ENCODE peak calls at places on chromosome 10, in ten cellular contexts. Q is PC-3, H is neural progenitor cell, F is H9, B is HCT116, T is GM23248, X is fibroblast of lung, E is neuronal stem cell, L is IMR-90, N is GM12878. R is an unnamed sample. For H3K27me3, the result is how much of the 10 kb centered on the place peaks cover.

GRCh38 chr10:109886788-109887155 is 36.5 kb downstream of the XPNPEP1 start:
- DNase-seq in Q (no peak), L (peak), X (no peak), F (peak), T (no peak), B (no peak), N (no peak), H (no peak), E (no peak), R (no peak)

GRCh38 chr10:49488056-49488455 is 50.9 kb downstream of the ERCC6 start:
- DNase-seq in L (no peak), Q (no peak), T (no peak), N (no peak), B (no peak), E (no peak), H (no peak), X (no peak), F (no peak), R (no peak)

GRCh38 chr10:97684866-97685394 is 2.1 kb downstream of the AVPI1 start:
- DNase-seq in L (peak), H (no peak), N (no peak), E (no peak), B (no peak), F (no peak), T (peak), X (no peak), Q (peak), R (no peak)

GRCh38 chr10:103192089-103192450 is 1.0 kb downstream of the NT5C2 start:
- DNase-seq in L (no peak), N (no peak), F (no peak), T (peak), Q (no peak), B (no peak), X (no peak), H (no peak), E (no peak), R (peak)

GRCh38 chr10:101840102-101840684 is 3.4 kb downstream of the KCNIP2 start:
- DNase-seq in N (no peak), Q (no peak), L (no peak), F (peak), X (no peak), T (peak), E (no peak), B (no peak), H (peak), R (peak)

GRCh38 chr10:93752761-93753160 is 5.0 kb upstream of the LGI1 start:
- DNase-seq in L (peak), B (peak), X (peak), Q (peak), N (no peak), H (peak), E (no peak), F (no peak), T (peak), R (no peak)

GRCh38 chr10:36489928-36490279 is 635.5 kb upstream of the ANKRD30A start:
- DNase-seq in H (no peak), X (peak), B (no peak), F (no peak), Q (peak), T (peak), N (no peak), E (no peak), L (peak), R (peak)

GRCh38 chr10:110498982-110499795 is 1.5 kb downstream of the DUSP5 start:
- DNase-seq in B (no peak), N (peak), L (peak), X (peak), F (peak), E (no peak), Q (peak), H (peak), T (peak), R (peak)

GRCh38 chr10:109592391-109592790 is 330.9 kb downstream of the XPNPEP1 start:
- DNase-seq in B (no peak), T (peak), H (no peak), X (no peak), N (no peak), Q (peak), E (no peak), L (no peak), F (no peak), R (no peak)

GRCh38 chr10:4427524-4427923 is 398.5 kb upstream of the AKR1E2 start:
- DNase-seq in X (no peak), F (no peak), N (no peak), E (no peak), T (peak), Q (no peak), H (no peak), B (no peak), L (no peak), R (no peak)

GRCh38 chr10:36778600-36778999 is 346.8 kb upstream of the ANKRD30A start:
- DNase-seq in X (no peak), N (no peak), E (no peak), F (no peak), L (no peak), B (no peak), H (no peak), Q (peak), T (no peak), R (no peak)

GRCh38 chr10:114801411-114801813 is 20.2 kb upstream of the FHIP2A start:
- DNase-seq in Q (no peak), L (no peak), E (no peak), H (no peak), T (no peak), N (no peak), X (no peak), B (no peak), F (no peak), R (no peak)

GRCh38 chr10:60960031-60960430 is 16.0 kb upstream of the RHOBTB1 start:
- DNase-seq in H (no peak), F (no peak), N (no peak), Q (no peak), T (no peak), E (no peak), L (no peak), X (no peak), B (no peak), R (no peak)

GRCh38 chr10:60957667-60958221 is 13.8 kb upstream of the RHOBTB1 start:
- DNase-seq in Q (no peak), F (no peak), T (no peak), B (no peak), N (no peak), X (no peak), E (no peak), L (no peak), H (no peak), R (no peak)

GRCh38 chr10:60960913-60961312 is 16.9 kb upstream of the RHOBTB1 start:
- DNase-seq in L (no peak), X (no peak), F (no peak), E (no peak), Q (no peak), T (no peak), H (no peak), B (no peak), N (no peak), R (no peak)

GRCh38 chr10:60955957-60956425 is 12.0 kb upstream of the RHOBTB1 start:
- DNase-seq in F (no peak), B (no peak), E (no peak), H (no peak), N (no peak), Q (peak), L (peak), X (peak), T (peak), R (no peak)

GRCh38 chr10:60958892-60959601 is 15.1 kb upstream of the RHOBTB1 start:
- DNase-seq in L (peak), X (peak), H (no peak), B (no peak), N (no peak), T (peak), F (no peak), E (no peak), Q (peak), R (no peak)
- H2AFZ ChIP-seq in L (no peak), X (peak), H (peak), B (no peak), N (no peak), T (peak), F (no peak), E (no peak), Q (no peak), R (no peak)

DNA sequence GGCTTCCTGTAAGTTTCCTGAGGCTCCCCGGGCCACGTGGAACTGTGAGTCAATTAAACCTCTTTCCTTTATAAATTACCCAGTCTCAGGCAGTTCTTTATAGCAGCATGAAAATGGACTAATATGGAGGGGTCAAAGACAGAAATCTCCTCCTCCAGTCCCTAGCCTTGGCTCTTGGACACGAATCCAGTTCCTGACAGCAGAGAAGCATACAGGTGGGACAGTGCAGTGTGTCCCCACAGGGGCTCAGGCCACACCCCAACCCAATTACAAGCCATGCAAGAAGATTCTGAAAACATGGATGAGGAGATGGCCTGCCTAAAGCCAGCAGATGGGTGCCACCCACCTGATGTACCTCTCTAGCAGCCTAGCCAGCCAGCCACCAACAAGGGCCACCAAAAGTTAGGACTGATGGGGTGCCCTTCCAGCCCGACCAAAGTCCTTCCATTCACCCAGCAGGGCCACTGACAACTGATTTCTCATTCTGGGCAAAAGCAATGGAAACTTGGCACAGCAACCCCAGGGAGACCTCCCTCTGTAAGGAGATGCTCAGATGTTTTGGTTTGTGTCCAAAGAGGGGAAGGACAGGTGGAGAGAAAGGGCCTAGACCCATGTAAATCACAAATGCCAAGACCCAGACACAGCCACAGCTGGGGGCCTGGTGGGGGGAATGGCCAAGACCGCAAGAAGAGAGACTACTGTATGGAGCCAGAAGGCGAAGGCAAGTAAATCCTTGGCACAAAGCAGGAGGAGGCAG is 13.7 kb downstream of the GPRIN2 start:
- DNase-seq in H (no peak), E (no peak), N (no peak), L (no peak), X (no peak), Q (no peak), F (no peak), T (no peak), B (no peak), R (no peak)
- H3K27me3 ChIP-seq in H (under half), E (under half), N (under half), L (under half), X (under half), Q (under half), F (under half), T (under half), B (under half), R (under half)

GRCh38 chr10:43138757-43139241 is 554 bp downstream of the CSGALNACT2 start:
- DNase-seq in H (no peak), B (no peak), X (peak), E (no peak), F (no peak), N (no peak), T (peak), L (peak), Q (peak), R (peak)

GRCh38 chr10:43137701-43137970 is 609 bp upstream of the CSGALNACT2 start:
- DNase-seq in F (no peak), L (peak), Q (peak), T (peak), X (peak), N (no peak), B (no peak), H (peak), E (peak), R (no peak)

GRCh38 chr10:43141421-43141820 is 3.2 kb downstream of the CSGALNACT2 start:
- DNase-seq in F (no peak), X (no peak), H (no peak), L (no peak), N (no peak), T (no peak), Q (no peak), B (no peak), E (no peak), R (no peak)

GRCh38 chr10:43137971-43138756 is at the start of gene CSGALNACT2:
- DNase-seq in H (peak), X (peak), F (peak), Q (peak), N (no peak), B (peak), E (peak), T (peak), L (peak), R (peak)

DNA sequence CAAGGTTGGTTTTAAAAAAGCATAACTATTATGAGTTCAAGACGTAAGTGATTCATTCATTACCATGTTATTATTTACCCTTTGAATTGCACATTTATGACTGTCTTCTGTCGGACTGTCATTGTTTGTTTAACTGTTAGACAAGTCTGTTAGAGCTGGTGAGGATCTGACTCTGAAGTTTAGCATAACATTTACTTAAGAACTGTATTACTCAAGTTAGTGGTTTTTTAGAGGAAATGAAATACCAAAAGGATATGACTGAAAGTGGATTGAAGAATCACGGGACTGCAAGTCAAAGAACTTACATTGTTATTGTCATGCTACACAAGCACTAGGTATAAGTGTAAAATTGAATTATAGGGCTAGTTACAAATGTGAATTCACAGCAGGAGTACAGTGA is 2.2 kb downstream of the CSGALNACT2 start:
- DNase-seq in N (no peak), X (peak), B (no peak), L (peak), F (no peak), H (no peak), Q (peak), E (no peak), T (peak), R (no peak)
- H3K9ac ChIP-seq in N (no peak), X (no peak), B (no peak), L (no peak), F (no peak), H (no peak), Q (no peak), E (no peak), T (no peak), R (no peak)

DNA sequence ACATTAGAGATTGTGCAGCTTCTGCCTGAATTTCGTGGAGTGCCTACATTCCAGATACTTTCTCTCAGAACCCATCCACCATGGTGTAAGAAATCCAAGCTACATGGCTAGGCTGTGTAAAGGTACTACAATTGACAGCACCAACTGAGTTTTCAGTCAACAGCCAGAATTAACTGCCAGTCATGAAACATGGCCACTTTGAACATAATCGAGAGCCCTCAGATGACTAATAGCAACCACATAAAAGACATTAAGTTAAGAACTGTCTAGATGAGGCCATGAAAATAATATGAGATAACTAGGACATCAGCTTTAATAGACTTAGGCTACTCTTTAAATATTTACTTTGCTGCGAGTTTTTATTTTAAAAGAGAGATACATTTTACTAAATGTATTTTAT is 1106.8 kb upstream of the LRRTM3 start:
- DNase-seq in E (no peak), X (no peak), F (no peak), H (no peak), L (no peak), Q (no peak), T (no peak), N (no peak), B (no peak), R (no peak)
- H2AFZ ChIP-seq in E (no peak), X (no peak), F (no peak), H (no peak), L (no peak), Q (no peak), T (no peak), N (no peak), B (no peak), R (peak)

GRCh38 chr10:16193241-16193640 is 243.6 kb upstream of the PTER start:
- DNase-seq in X (no peak), F (no peak), N (no peak), B (no peak), Q (no peak), H (no peak), L (no peak), T (no peak), E (no peak), R (no peak)
- H3K27me3 ChIP-seq in X (under half), F (under half), N (under half), B (under half), Q (under half), H (under half), L (under half), T (under half), E (under half), R (under half)

DNA sequence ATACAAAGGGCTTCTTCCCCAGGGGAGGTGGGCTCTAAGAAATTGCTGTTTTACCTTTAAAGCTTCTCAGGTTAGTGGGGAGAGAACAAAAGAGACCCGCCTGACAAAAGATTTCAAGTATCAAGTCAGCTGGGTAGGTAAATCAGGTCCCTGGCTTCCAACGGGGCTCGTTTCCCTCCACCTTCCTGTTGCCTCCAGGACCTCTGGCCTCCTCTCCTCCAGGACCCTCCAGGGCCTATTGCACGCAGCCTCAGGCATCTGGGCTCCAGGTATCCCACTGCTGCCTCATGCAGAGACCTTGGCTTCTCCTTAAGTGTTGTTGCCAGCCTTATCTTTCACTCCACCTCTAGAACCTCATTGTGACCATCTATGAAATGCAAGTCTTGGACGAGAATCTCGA is 2.9 kb downstream of the BNIP3 start:
- DNase-seq in X (no peak), T (no peak), L (no peak), F (no peak), B (no peak), H (no peak), E (no peak), N (no peak), Q (no peak), R (no peak)
- H3K9ac ChIP-seq in X (no peak), T (peak), L (peak), F (no peak), B (no peak), H (no peak), E (no peak), N (peak), Q (no peak), R (no peak)

GRCh38 chr10:91220194-91220953 is at the start of gene PCGF5:
- DNase-seq in F (peak), T (peak), Q (peak), B (peak), H (peak), L (peak), N (no peak), X (peak), E (peak), R (peak)

GRCh38 chr10:91215384-91215783 is 5.1 kb upstream of the PCGF5 start:
- DNase-seq in N (no peak), Q (no peak), F (no peak), H (no peak), L (no peak), T (no peak), E (no peak), B (no peak), X (no peak), R (no peak)

GRCh38 chr10:91219371-91220193 is 881 bp upstream of the PCGF5 start:
- DNase-seq in Q (no peak), N (no peak), B (no peak), E (no peak), L (peak), X (no peak), F (no peak), H (no peak), T (no peak), R (no peak)

GRCh38 chr10:91226093-91226492 is 5.6 kb downstream of the PCGF5 start:
- DNase-seq in Q (no peak), X (no peak), E (no peak), B (no peak), H (no peak), N (no peak), T (no peak), F (no peak), L (no peak), R (no peak)

GRCh38 chr10:91220954-91221696 is 662 bp downstream of the PCGF5 start:
- DNase-seq in X (peak), T (peak), F (peak), E (no peak), Q (peak), N (no peak), L (peak), H (peak), B (no peak), R (peak)
- H2AFZ ChIP-seq in X (peak), T (peak), F (no peak), E (peak), Q (peak), N (peak), L (peak), H (peak), B (no peak), R (no peak)

DNA sequence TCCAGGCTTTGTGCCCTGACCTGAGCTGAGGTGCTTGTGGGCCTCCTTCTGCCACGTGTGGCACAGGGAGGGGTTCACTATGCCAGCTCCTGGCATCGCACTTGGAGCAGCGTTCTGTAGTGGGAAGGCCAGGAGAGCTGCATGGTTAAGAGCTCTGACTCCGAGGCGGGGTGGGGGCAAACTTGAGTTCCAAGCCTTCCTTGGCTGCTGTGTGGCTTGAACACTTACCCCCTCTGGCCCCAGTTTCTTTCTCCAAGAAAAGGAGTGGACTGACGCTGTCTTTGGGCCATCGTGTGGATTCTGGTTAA is 80.2 kb downstream of the C10orf105 start:
- DNase-seq in F (no peak), X (no peak), L (no peak), N (no peak), E (no peak), H (no peak), T (no peak), Q (no peak), B (no peak), R (no peak)
- H3K27me3 ChIP-seq in F (under half), X (under half), L (half or more), N (under half), E (under half), H (under half), T (under half), Q (under half), B (under half), R (under half)

GRCh38 chr10:77560471-77560870 is 77.1 kb downstream of the KCNMA1 start:
- DNase-seq in B (no peak), T (no peak), H (no peak), Q (no peak), N (no peak), F (no peak), L (no peak), X (no peak), E (no peak), R (no peak)
- H3K9ac ChIP-seq in B (no peak), T (no peak), H (no peak), Q (no peak), N (no peak), F (no peak), L (no peak), X (no peak), E (no peak), R (peak)